ENCODE peak calls at places on chromosome 1, in five cellular contexts. I is substantia nigra, W is endothelial cell, C is astrocyte of the spinal cord, N is mesenteric fat pad. Q is an unnamed sample.

GRCh38 chr1:33349081-33349759 is 28.3 kb upstream of the A3GALT2 start:
- DNase-seq in W (no peak), C (no peak), I (peak; percentile 32), N (no peak), Q (no peak)

GRCh38 chr1:197618065-197618464 is 157.2 kb downstream of the DENND1B start:
- DNase-seq in W (no peak), I (no peak), N (no peak), C (peak; percentile 4), Q (no peak)

GRCh38 chr1:19559641-19560040 is 74.3 kb upstream of the CAPZB start:
- DNase-seq in I (no peak), W (no peak), C (peak; percentile 86), N (no peak), Q (no peak)

GRCh38 chr1:228236744-228237143 is 28.9 kb downstream of the OBSCN start:
- DNase-seq in C (no peak), I (no peak), W (peak; percentile 69), N (no peak), Q (no peak)

GRCh38 chr1:165408518-165408917 is 36.4 kb downstream of the RXRG start:
- DNase-seq in C (no peak), N (no peak), W (peak; percentile 43), I (no peak), Q (no peak)

GRCh38 chr1:67138813-67139539 is 4.2 kb upstream of the C1orf141 start:
- DNase-seq in C (no peak), W (no peak), I (no peak), N (no peak), Q (no peak)

GRCh38 chr1:147292012-147292411 is 49.5 kb downstream of the CHD1L start:
- DNase-seq in I (no peak), N (no peak), C (peak; percentile 89), W (no peak), Q (no peak)

GRCh38 chr1:173459885-173460284 is 17.2 kb upstream of the PRDX6 start:
- DNase-seq in I (no peak), W (no peak), C (no peak), N (no peak), Q (no peak)

GRCh38 chr1:113617438-113618141 is 141.7 kb downstream of the PHTF1 start:
- DNase-seq in C (peak; percentile 42), I (no peak), W (no peak), N (no peak), Q (no peak)

GRCh38 chr1:209720826-209721225 is 16.2 kb downstream of the HSD11B1 start:
- DNase-seq in N (no peak), I (no peak), W (no peak), C (no peak), Q (no peak)

GRCh38 chr1:17136145-17136544 is 16.9 kb upstream of the PADI2 start:
- DNase-seq in C (no peak), I (no peak), W (no peak), N (no peak), Q (no peak)

GRCh38 chr1:61083014-61083798 is 845 bp downstream of the NFIA start:
- DNase-seq in I (peak; percentile 35), N (peak; percentile 87), W (peak; percentile 49), C (no peak), Q (no peak)

GRCh38 chr1:198833706-198834497 is 195.1 kb downstream of the PTPRC start:
- DNase-seq in N (no peak), W (no peak), I (no peak), C (no peak), Q (no peak)

GRCh38 chr1:109383087-109383779 is 14.5 kb downstream of the SORT1 start:
- DNase-seq in W (no peak), I (no peak), C (no peak), N (no peak), Q (no peak)

GRCh38 chr1:232968965-232969364 is 18.6 kb downstream of the NTPCR start:
- DNase-seq in N (no peak), C (peak; percentile 82), I (no peak), W (no peak), Q (no peak)

GRCh38 chr1:188043536-188044245 is 1214.9 kb downstream of the PLA2G4A start:
- DNase-seq in I (no peak), N (no peak), W (no peak), C (peak; percentile 6), Q (no peak)

GRCh38 chr1:150487763-150488115 is 520 bp downstream of the TARS2 start:
- DNase-seq in I (no peak), W (no peak), C (no peak), N (peak; percentile 72), Q (no peak)

GRCh38 chr1:206608108-206608698 is 4.1 kb downstream of the EIF2D start:
- DNase-seq in I (no peak), N (no peak), W (peak; percentile 69), C (peak; percentile 26), Q (no peak)

GRCh38 chr1:59163268-59164092 is 133.4 kb upstream of the FGGY start:
- DNase-seq in N (no peak), W (no peak), C (peak; percentile 95), I (no peak), Q (no peak)

GRCh38 chr1:224726783-224727182 is 110.7 kb downstream of the CNIH3 start:
- DNase-seq in C (peak; percentile 95), W (no peak), I (no peak), N (no peak), Q (no peak)

GRCh38 chr1:217275617-217276398 is 355.1 kb downstream of the GPATCH2 start:
- DNase-seq in W (no peak), I (no peak), C (peak; percentile 74), N (no peak), Q (no peak)

GRCh38 chr1:103337779-103338178 is 187.7 kb upstream of the RNPC3 start:
- DNase-seq in I (no peak), N (no peak), C (no peak), W (no peak), Q (no peak)

GRCh38 chr1:48061162-48062136 is 64.3 kb upstream of the TRABD2B start:
- DNase-seq in I (peak; percentile 13), C (peak; percentile 40), W (peak; percentile 70), N (no peak), Q (no peak)

GRCh38 chr1:150992626-150993025 is 10.5 kb downstream of the ANXA9 start:
- DNase-seq in I (no peak), N (no peak), C (no peak), W (no peak), Q (no peak)

GRCh38 chr1:55402676-55403464 is 187.7 kb upstream of the USP24 start:
- DNase-seq in I (no peak), C (peak; percentile 53), W (no peak), N (no peak), Q (no peak)